ENCODE peak calls at places on chromosomes 16 and 17, in seven cellular contexts. One of them, this sample, is unnamed.

GRCh38 chr16:28189237-28189636 is 22.5 kb downstream of the XPO6 start:
- DNase-seq in IMR-90: peak; percentile 54
- DNase-seq in AG09309: no peak
- DNase-seq in cardiac muscle cell: no peak
- DNase-seq in OCI-LY7: no peak
- DNase-seq in Caco-2: no peak
- DNase-seq in cardiac fibroblast: peak; percentile 19
- DNase-seq in this sample: no peak

GRCh38 chr16:24771132-24771778 is 41.8 kb downstream of the TNRC6A start:
- DNase-seq in OCI-LY7: no peak
- DNase-seq in AG09309: no peak
- DNase-seq in Caco-2: no peak
- DNase-seq in cardiac muscle cell: peak; percentile 30
- DNase-seq in IMR-90: peak; percentile 75
- DNase-seq in cardiac fibroblast: no peak
- DNase-seq in this sample: no peak

GRCh38 chr16:87414251-87414680 is 22.1 kb downstream of the MAP1LC3B start:
- DNase-seq in IMR-90: no peak
- DNase-seq in Caco-2: no peak
- DNase-seq in cardiac fibroblast: no peak
- DNase-seq in OCI-LY7: no peak
- DNase-seq in AG09309: no peak
- DNase-seq in cardiac muscle cell: no peak
- DNase-seq in this sample: no peak

GRCh38 chr17:49244839-49245238 is 14.3 kb upstream of the PHOSPHO1 start:
- DNase-seq in Caco-2: no peak
- DNase-seq in OCI-LY7: no peak
- DNase-seq in AG09309: no peak
- DNase-seq in cardiac fibroblast: no peak
- DNase-seq in cardiac muscle cell: no peak
- DNase-seq in IMR-90: no peak
- DNase-seq in this sample: no peak

GRCh38 chr16:1319041-1319440 is 9.6 kb downstream of the UBE2I start:
- DNase-seq in OCI-LY7: no peak
- DNase-seq in cardiac muscle cell: no peak
- DNase-seq in cardiac fibroblast: no peak
- DNase-seq in AG09309: no peak
- DNase-seq in Caco-2: no peak
- DNase-seq in IMR-90: no peak
- DNase-seq in this sample: no peak

GRCh38 chr17:81537856-81538555 is 9.8 kb downstream of the FSCN2 start:
- DNase-seq in OCI-LY7: peak; percentile 35
- DNase-seq in cardiac muscle cell: no peak
- DNase-seq in Caco-2: no peak
- DNase-seq in IMR-90: no peak
- DNase-seq in AG09309: no peak
- DNase-seq in cardiac fibroblast: no peak
- DNase-seq in this sample: no peak

GRCh38 chr17:7916799-7917198 is 710 bp upstream of the RNF227 start:
- DNase-seq in cardiac muscle cell: peak; percentile 64
- DNase-seq in AG09309: no peak
- DNase-seq in IMR-90: peak; percentile 80
- DNase-seq in Caco-2: no peak
- DNase-seq in OCI-LY7: no peak
- DNase-seq in cardiac fibroblast: peak; percentile 57
- DNase-seq in this sample: no peak

GRCh38 chr16:3718628-3719027 is 1.3 kb upstream of the TRAP1 start:
- DNase-seq in AG09309: no peak
- DNase-seq in cardiac fibroblast: no peak
- DNase-seq in IMR-90: no peak
- DNase-seq in OCI-LY7: no peak
- DNase-seq in cardiac muscle cell: no peak
- DNase-seq in Caco-2: no peak
- DNase-seq in this sample: no peak

GRCh38 chr17:51419476-51419875 is 159.1 kb downstream of the UTP18 start:
- DNase-seq in OCI-LY7: no peak
- DNase-seq in Caco-2: no peak
- DNase-seq in AG09309: no peak
- DNase-seq in IMR-90: no peak
- DNase-seq in cardiac muscle cell: no peak
- DNase-seq in cardiac fibroblast: no peak
- DNase-seq in this sample: no peak

GRCh38 chr17:50534979-50535326 is 2.4 kb downstream of the EPN3 start:
- DNase-seq in cardiac muscle cell: no peak
- DNase-seq in IMR-90: no peak
- DNase-seq in OCI-LY7: no peak
- DNase-seq in cardiac fibroblast: no peak
- DNase-seq in Caco-2: no peak
- DNase-seq in AG09309: no peak
- DNase-seq in this sample: no peak

GRCh38 chr17:82396601-82397435 is 21.3 kb upstream of the HEXD start:
- DNase-seq in cardiac muscle cell: peak; percentile 87
- DNase-seq in Caco-2: peak; percentile 47
- DNase-seq in cardiac fibroblast: peak; percentile 89
- DNase-seq in IMR-90: peak; percentile 90
- DNase-seq in AG09309: peak; percentile 98
- DNase-seq in OCI-LY7: no peak
- DNase-seq in this sample: no peak

GRCh38 chr17:81424151-81424550 is 28.9 kb downstream of the BAHCC1 start:
- DNase-seq in cardiac fibroblast: no peak
- DNase-seq in AG09309: no peak
- DNase-seq in IMR-90: no peak
- DNase-seq in OCI-LY7: no peak
- DNase-seq in cardiac muscle cell: no peak
- DNase-seq in Caco-2: no peak
- DNase-seq in this sample: no peak

GRCh38 chr16:88892065-88892464 is 25.6 kb upstream of the PABPN1L start:
- DNase-seq in OCI-LY7: no peak
- DNase-seq in Caco-2: no peak
- DNase-seq in IMR-90: no peak
- DNase-seq in AG09309: no peak
- DNase-seq in cardiac fibroblast: no peak
- DNase-seq in cardiac muscle cell: no peak
- DNase-seq in this sample: no peak

GRCh38 chr17:50440172-50440837 is 14.3 kb downstream of the ACSF2 start:
- DNase-seq in OCI-LY7: no peak
- DNase-seq in cardiac fibroblast: no peak
- DNase-seq in Caco-2: peak; percentile 62
- DNase-seq in IMR-90: no peak
- DNase-seq in cardiac muscle cell: no peak
- DNase-seq in AG09309: no peak
- DNase-seq in this sample: no peak

GRCh38 chr17:68172461-68172954 is 75.3 kb upstream of the AMZ2 start:
- DNase-seq in cardiac fibroblast: peak; percentile 73
- DNase-seq in Caco-2: peak; percentile 78
- DNase-seq in OCI-LY7: peak; percentile 85
- DNase-seq in AG09309: no peak
- DNase-seq in cardiac muscle cell: peak; percentile 66
- DNase-seq in IMR-90: peak; percentile 49
- DNase-seq in this sample: no peak

GRCh38 chr16:26816885-26817571 is 249.7 kb upstream of the C16orf82 start:
- DNase-seq in cardiac muscle cell: no peak
- DNase-seq in IMR-90: peak; percentile 37
- DNase-seq in AG09309: no peak
- DNase-seq in Caco-2: no peak
- DNase-seq in OCI-LY7: no peak
- DNase-seq in cardiac fibroblast: no peak
- DNase-seq in this sample: no peak

GRCh38 chr16:54055191-54055590 is 231.4 kb downstream of the IRX3 start:
- DNase-seq in AG09309: no peak
- DNase-seq in cardiac fibroblast: no peak
- DNase-seq in Caco-2: no peak
- DNase-seq in OCI-LY7: no peak
- DNase-seq in IMR-90: no peak
- DNase-seq in cardiac muscle cell: no peak
- DNase-seq in this sample: no peak

GRCh38 chr16:56357765-56358322 is 67.5 kb downstream of the AMFR start:
- DNase-seq in Caco-2: peak; percentile 51
- DNase-seq in IMR-90: no peak
- DNase-seq in cardiac muscle cell: peak; percentile 28
- DNase-seq in cardiac fibroblast: no peak
- DNase-seq in AG09309: no peak
- DNase-seq in OCI-LY7: no peak
- DNase-seq in this sample: no peak

GRCh38 chr17:45277992-45278391 is 16.1 kb upstream of the SPATA32 start:
- DNase-seq in AG09309: no peak
- DNase-seq in Caco-2: no peak
- DNase-seq in cardiac muscle cell: peak; percentile 87
- DNase-seq in OCI-LY7: no peak
- DNase-seq in cardiac fibroblast: peak; percentile 93
- DNase-seq in IMR-90: peak; percentile 23
- DNase-seq in this sample: no peak

GRCh38 chr17:77089118-77089477 is 51.7 kb upstream of the SEC14L1 start:
- DNase-seq in OCI-LY7: peak; percentile 48
- DNase-seq in IMR-90: no peak
- DNase-seq in cardiac fibroblast: no peak
- DNase-seq in Caco-2: no peak
- DNase-seq in cardiac muscle cell: no peak
- DNase-seq in AG09309: no peak
- DNase-seq in this sample: no peak

GRCh38 chr17:48547839-48548686 is 3.2 kb upstream of the HOXB2 start:
- DNase-seq in AG09309: no peak
- DNase-seq in Caco-2: no peak
- DNase-seq in cardiac muscle cell: peak; percentile 70
- DNase-seq in IMR-90: peak; percentile 88
- DNase-seq in cardiac fibroblast: peak; percentile 69
- DNase-seq in OCI-LY7: no peak
- DNase-seq in this sample: no peak

GRCh38 chr16:81523387-81524115 is 78.9 kb downstream of the CMIP start:
- DNase-seq in Caco-2: no peak
- DNase-seq in AG09309: peak; percentile 18
- DNase-seq in cardiac fibroblast: peak; percentile 70
- DNase-seq in cardiac muscle cell: peak; percentile 70
- DNase-seq in IMR-90: peak; percentile 87
- DNase-seq in OCI-LY7: no peak
- DNase-seq in this sample: no peak

DNA sequence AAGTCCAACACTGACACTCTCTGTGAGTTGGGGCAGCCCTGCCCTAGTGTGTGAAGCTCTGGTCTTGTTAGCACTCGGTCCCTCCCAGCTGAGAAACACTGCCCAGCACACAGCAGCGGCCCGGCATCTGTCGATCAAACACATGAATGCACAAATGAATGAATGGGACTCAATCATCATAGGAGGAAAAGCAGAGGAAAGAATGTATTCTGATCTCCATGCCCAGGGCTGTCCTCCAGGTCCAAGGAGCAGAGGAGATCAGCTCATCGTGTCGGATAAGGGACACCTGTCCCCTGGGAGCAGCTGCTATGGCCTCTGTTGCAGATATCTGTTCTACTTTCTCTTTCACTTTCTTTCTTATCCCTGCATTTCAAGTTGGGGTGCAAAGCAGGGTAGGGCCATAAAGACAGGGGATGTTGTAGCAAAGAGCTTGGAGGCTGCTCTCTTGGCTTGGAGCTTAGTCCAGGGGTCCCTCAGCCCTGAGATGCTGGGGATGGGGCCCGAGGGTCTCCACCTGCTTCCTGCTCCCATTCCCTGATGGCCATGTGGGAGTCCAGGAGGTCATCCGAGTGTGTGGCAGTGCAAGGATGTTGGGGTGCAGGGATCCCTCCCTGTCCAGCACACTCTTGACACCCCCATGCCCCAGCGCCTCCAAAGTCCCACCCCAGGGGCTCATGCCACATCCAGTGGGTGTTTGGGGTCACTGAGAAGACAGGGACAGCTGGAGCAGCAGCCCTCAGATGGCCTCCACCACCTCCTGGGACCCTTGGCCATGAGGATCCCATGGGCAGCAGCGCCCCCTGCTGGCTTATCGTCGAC is 88.2 kb downstream of the IRF8 start:
- DNase-seq in cardiac muscle cell: peak; percentile 15
- DNase-seq in OCI-LY7: peak; percentile 71
- DNase-seq in Caco-2: peak; percentile 56
- DNase-seq in AG09309: no peak
- DNase-seq in cardiac fibroblast: no peak
- DNase-seq in IMR-90: no peak
- DNase-seq in this sample: no peak
- H3K4me3 ChIP-seq in cardiac muscle cell: no peak overlapping the region
- H3K4me3 ChIP-seq in OCI-LY7: no peak overlapping the region
- H3K4me3 ChIP-seq in Caco-2: no peak overlapping the region
- H3K4me3 ChIP-seq in AG09309: no peak overlapping the region
- H3K4me3 ChIP-seq in cardiac fibroblast: no peak overlapping the region
- H3K4me3 ChIP-seq in IMR-90: no peak overlapping the region
- H3K4me3 ChIP-seq in this sample: no peak overlapping the region

GRCh38 chr16:64809876-64810629 is 311.8 kb downstream of the CDH11 start:
- DNase-seq in OCI-LY7: no peak
- DNase-seq in Caco-2: no peak
- DNase-seq in IMR-90: no peak
- DNase-seq in cardiac fibroblast: no peak
- DNase-seq in cardiac muscle cell: no peak
- DNase-seq in AG09309: no peak
- DNase-seq in this sample: no peak
- TF ChIP-seq CTCF in OCI-LY7: no peak
- TF ChIP-seq CTCF in Caco-2: no peak
- TF ChIP-seq CTCF in IMR-90: no peak
- TF ChIP-seq CTCF in cardiac fibroblast: no peak
- TF ChIP-seq CTCF in cardiac muscle cell: no peak
- TF ChIP-seq CTCF in AG09309: no peak
- TF ChIP-seq CTCF in this sample: no peak

DNA sequence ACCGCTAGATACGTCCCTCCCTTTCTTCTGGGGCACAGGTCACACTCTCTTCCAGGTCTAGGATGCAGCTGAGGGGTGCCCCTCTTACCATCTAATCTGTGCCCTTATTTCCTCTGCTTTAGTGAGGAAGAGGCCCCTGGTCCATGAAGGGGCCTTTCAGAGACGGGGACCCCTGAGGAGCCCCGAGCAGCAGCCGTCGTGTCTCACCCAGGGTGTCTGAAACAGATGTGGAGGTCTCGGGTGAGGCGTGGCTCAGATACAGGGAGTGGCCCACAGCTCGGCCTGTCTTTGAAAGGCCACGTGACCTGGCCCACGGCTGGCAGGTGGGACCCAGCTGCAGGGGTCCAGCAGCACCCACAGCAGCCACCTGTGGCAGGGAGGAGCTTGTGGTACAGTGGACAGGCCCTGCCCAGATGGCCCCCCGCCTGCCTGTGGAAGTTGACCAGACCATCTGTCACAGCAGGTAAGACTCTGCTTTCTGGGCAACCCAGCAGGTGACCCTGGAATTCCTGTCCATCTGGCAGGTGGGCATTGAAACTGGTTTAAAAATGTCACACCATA is 15.6 kb downstream of the SCGB1C2 start:
- DNase-seq in cardiac fibroblast: no peak
- DNase-seq in Caco-2: no peak
- DNase-seq in AG09309: no peak
- DNase-seq in IMR-90: no peak
- DNase-seq in cardiac muscle cell: no peak
- DNase-seq in OCI-LY7: no peak
- DNase-seq in this sample: no peak
- H3K4me3 ChIP-seq in cardiac fibroblast: no peak overlapping the region
- H3K4me3 ChIP-seq in Caco-2: no peak overlapping the region
- H3K4me3 ChIP-seq in AG09309: no peak overlapping the region
- H3K4me3 ChIP-seq in IMR-90: no peak overlapping the region
- H3K4me3 ChIP-seq in cardiac muscle cell: no peak overlapping the region
- H3K4me3 ChIP-seq in OCI-LY7: no peak overlapping the region
- H3K4me3 ChIP-seq in this sample: no peak overlapping the region

DNA sequence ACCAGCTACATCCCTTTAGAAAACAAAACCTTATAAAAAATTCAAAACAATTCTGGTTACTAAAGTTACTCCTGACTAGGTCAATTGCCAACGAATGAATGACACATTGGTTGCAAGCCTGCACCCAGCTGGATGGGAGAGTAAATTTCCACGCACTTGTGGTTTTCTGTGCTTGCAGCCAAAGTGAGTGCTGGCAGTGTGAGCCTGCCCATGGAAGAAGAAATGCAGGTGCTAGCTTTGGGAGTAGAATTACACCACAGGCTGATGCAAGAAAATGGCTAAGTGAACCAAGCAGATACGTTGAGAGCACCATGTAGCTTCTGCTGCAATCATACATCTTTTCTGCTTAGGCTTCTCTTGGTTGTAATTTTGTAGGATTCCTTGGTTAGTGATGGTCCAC is 74.6 kb downstream of the SYCE1L start:
- DNase-seq in AG09309: peak; percentile 16
- DNase-seq in cardiac fibroblast: no peak
- DNase-seq in Caco-2: no peak
- DNase-seq in cardiac muscle cell: peak; percentile 44
- DNase-seq in IMR-90: no peak
- DNase-seq in OCI-LY7: no peak
- DNase-seq in this sample: no peak
- TF ChIP-seq CTCF in AG09309: no peak
- TF ChIP-seq CTCF in cardiac fibroblast: no peak
- TF ChIP-seq CTCF in Caco-2: no peak
- TF ChIP-seq CTCF in cardiac muscle cell: no peak
- TF ChIP-seq CTCF in IMR-90: no peak
- TF ChIP-seq CTCF in OCI-LY7: no peak
- TF ChIP-seq CTCF in this sample: no peak